ENCODE peak calls at places on chromosomes 11 and 22, in eight cellular contexts. One of them, this sample, is unnamed.

GRCh38 chr11:116729501-116730240 is 43.1 kb downstream of the BUD13 start:
- DNase-seq in activated naive CD8-positive, alpha-beta T cell treated with anti-CD3 and anti-CD28 coated beads, Interleukin-2, amount 50 U/mL, for 24 hours: no peak
- DNase-seq in NCI-H748 treated with DMSO at 0.1 percent for 48 hours: no peak
- DNase-seq in AG10803: no peak
- DNase-seq in PC-9: no peak
- DNase-seq in GM13977: no peak
- DNase-seq in MV-4-11: no peak
- DNase-seq in upper lobe of right lung: peak; percentile 50
- DNase-seq in this sample: no peak

GRCh38 chr11:87281496-87281895 is 243.8 kb downstream of the TMEM135 start:
- DNase-seq in activated naive CD8-positive, alpha-beta T cell treated with anti-CD3 and anti-CD28 coated beads, Interleukin-2, amount 50 U/mL, for 24 hours: no peak
- DNase-seq in NCI-H748 treated with DMSO at 0.1 percent for 48 hours: no peak
- DNase-seq in AG10803: peak; percentile 66
- DNase-seq in PC-9: no peak
- DNase-seq in GM13977: no peak
- DNase-seq in MV-4-11: peak; percentile 41
- DNase-seq in upper lobe of right lung: no peak
- DNase-seq in this sample: peak; percentile 35

GRCh38 chr11:75508051-75508561 is 17.6 kb downstream of the GDPD5 start:
- DNase-seq in activated naive CD8-positive, alpha-beta T cell treated with anti-CD3 and anti-CD28 coated beads, Interleukin-2, amount 50 U/mL, for 24 hours: no peak
- DNase-seq in NCI-H748 treated with DMSO at 0.1 percent for 48 hours: no peak
- DNase-seq in AG10803: no peak
- DNase-seq in PC-9: no peak
- DNase-seq in GM13977: no peak
- DNase-seq in MV-4-11: peak; percentile 47
- DNase-seq in upper lobe of right lung: no peak
- DNase-seq in this sample: no peak

GRCh38 chr11:62374801-62375200 is 37.6 kb downstream of the ASRGL1 start:
- DNase-seq in activated naive CD8-positive, alpha-beta T cell treated with anti-CD3 and anti-CD28 coated beads, Interleukin-2, amount 50 U/mL, for 24 hours: no peak
- DNase-seq in NCI-H748 treated with DMSO at 0.1 percent for 48 hours: no peak
- DNase-seq in AG10803: no peak
- DNase-seq in PC-9: no peak
- DNase-seq in GM13977: no peak
- DNase-seq in MV-4-11: no peak
- DNase-seq in upper lobe of right lung: no peak
- DNase-seq in this sample: no peak

GRCh38 chr22:37183432-37184379 is 4.3 kb downstream of the C1QTNF6 start:
- DNase-seq in activated naive CD8-positive, alpha-beta T cell treated with anti-CD3 and anti-CD28 coated beads, Interleukin-2, amount 50 U/mL, for 24 hours: no peak
- DNase-seq in NCI-H748 treated with DMSO at 0.1 percent for 48 hours: no peak
- DNase-seq in AG10803: no peak
- DNase-seq in PC-9: peak; percentile 37
- DNase-seq in GM13977: no peak
- DNase-seq in MV-4-11: no peak
- DNase-seq in upper lobe of right lung: peak; percentile 57
- DNase-seq in this sample: no peak

GRCh38 chr11:59142530-59143507 is at the start of gene FAM111A:
- DNase-seq in activated naive CD8-positive, alpha-beta T cell treated with anti-CD3 and anti-CD28 coated beads, Interleukin-2, amount 50 U/mL, for 24 hours: peak; percentile 81
- DNase-seq in NCI-H748 treated with DMSO at 0.1 percent for 48 hours: peak; percentile 79
- DNase-seq in AG10803: peak; percentile 85
- DNase-seq in PC-9: peak; percentile 94
- DNase-seq in GM13977: peak; percentile 85
- DNase-seq in MV-4-11: peak; percentile 86
- DNase-seq in upper lobe of right lung: peak; percentile 96
- DNase-seq in this sample: peak; percentile 92

GRCh38 chr22:19727310-19728150 is 4.2 kb downstream of the GP1BB start:
- DNase-seq in activated naive CD8-positive, alpha-beta T cell treated with anti-CD3 and anti-CD28 coated beads, Interleukin-2, amount 50 U/mL, for 24 hours: no peak
- DNase-seq in NCI-H748 treated with DMSO at 0.1 percent for 48 hours: no peak
- DNase-seq in AG10803: no peak
- DNase-seq in PC-9: no peak
- DNase-seq in GM13977: no peak
- DNase-seq in MV-4-11: no peak
- DNase-seq in upper lobe of right lung: no peak
- DNase-seq in this sample: no peak

GRCh38 chr22:30287626-30288413 is 1.5 kb downstream of the CASTOR1 start:
- DNase-seq in activated naive CD8-positive, alpha-beta T cell treated with anti-CD3 and anti-CD28 coated beads, Interleukin-2, amount 50 U/mL, for 24 hours: peak; percentile 91
- DNase-seq in NCI-H748 treated with DMSO at 0.1 percent for 48 hours: no peak
- DNase-seq in AG10803: peak; percentile 93
- DNase-seq in PC-9: peak; percentile 88
- DNase-seq in GM13977: peak; percentile 88
- DNase-seq in MV-4-11: peak; percentile 78
- DNase-seq in upper lobe of right lung: peak; percentile 92
- DNase-seq in this sample: peak; percentile 80

GRCh38 chr11:112922606-112923005 is 38.6 kb upstream of the NCAM1 start:
- DNase-seq in activated naive CD8-positive, alpha-beta T cell treated with anti-CD3 and anti-CD28 coated beads, Interleukin-2, amount 50 U/mL, for 24 hours: no peak
- DNase-seq in NCI-H748 treated with DMSO at 0.1 percent for 48 hours: peak; percentile 23
- DNase-seq in AG10803: no peak
- DNase-seq in PC-9: no peak
- DNase-seq in GM13977: no peak
- DNase-seq in MV-4-11: no peak
- DNase-seq in upper lobe of right lung: no peak
- DNase-seq in this sample: no peak

GRCh38 chr11:72671144-72672099 is 2.8 kb downstream of the PDE2A start:
- DNase-seq in activated naive CD8-positive, alpha-beta T cell treated with anti-CD3 and anti-CD28 coated beads, Interleukin-2, amount 50 U/mL, for 24 hours: no peak
- DNase-seq in NCI-H748 treated with DMSO at 0.1 percent for 48 hours: no peak
- DNase-seq in AG10803: no peak
- DNase-seq in PC-9: no peak
- DNase-seq in GM13977: no peak
- DNase-seq in MV-4-11: no peak
- DNase-seq in upper lobe of right lung: no peak
- DNase-seq in this sample: no peak

GRCh38 chr11:58775066-58775708 is 43.4 kb upstream of the GLYAT start:
- DNase-seq in activated naive CD8-positive, alpha-beta T cell treated with anti-CD3 and anti-CD28 coated beads, Interleukin-2, amount 50 U/mL, for 24 hours: no peak
- DNase-seq in NCI-H748 treated with DMSO at 0.1 percent for 48 hours: no peak
- DNase-seq in AG10803: no peak
- DNase-seq in PC-9: no peak
- DNase-seq in GM13977: no peak
- DNase-seq in MV-4-11: no peak
- DNase-seq in upper lobe of right lung: no peak
- DNase-seq in this sample: no peak

GRCh38 chr11:44886765-44887164 is 63.9 kb downstream of the TP53I11 start:
- DNase-seq in activated naive CD8-positive, alpha-beta T cell treated with anti-CD3 and anti-CD28 coated beads, Interleukin-2, amount 50 U/mL, for 24 hours: no peak
- DNase-seq in NCI-H748 treated with DMSO at 0.1 percent for 48 hours: no peak
- DNase-seq in AG10803: peak; percentile 84
- DNase-seq in PC-9: no peak
- DNase-seq in GM13977: no peak
- DNase-seq in MV-4-11: no peak
- DNase-seq in upper lobe of right lung: no peak
- DNase-seq in this sample: peak; percentile 76

GRCh38 chr11:80163011-80163410 is 722.2 kb upstream of the TENM4 start:
- DNase-seq in activated naive CD8-positive, alpha-beta T cell treated with anti-CD3 and anti-CD28 coated beads, Interleukin-2, amount 50 U/mL, for 24 hours: no peak
- DNase-seq in NCI-H748 treated with DMSO at 0.1 percent for 48 hours: no peak
- DNase-seq in AG10803: peak; percentile 67
- DNase-seq in PC-9: peak; percentile 73
- DNase-seq in GM13977: no peak
- DNase-seq in MV-4-11: no peak
- DNase-seq in upper lobe of right lung: no peak
- DNase-seq in this sample: peak; percentile 48

GRCh38 chr22:47201996-47202818 is 439.8 kb downstream of the TBC1D22A start:
- DNase-seq in activated naive CD8-positive, alpha-beta T cell treated with anti-CD3 and anti-CD28 coated beads, Interleukin-2, amount 50 U/mL, for 24 hours: no peak
- DNase-seq in NCI-H748 treated with DMSO at 0.1 percent for 48 hours: no peak
- DNase-seq in AG10803: no peak
- DNase-seq in PC-9: no peak
- DNase-seq in GM13977: no peak
- DNase-seq in MV-4-11: no peak
- DNase-seq in upper lobe of right lung: no peak
- DNase-seq in this sample: no peak

GRCh38 chr11:12278766-12279671 is 98.4 kb upstream of the PARVA start:
- DNase-seq in activated naive CD8-positive, alpha-beta T cell treated with anti-CD3 and anti-CD28 coated beads, Interleukin-2, amount 50 U/mL, for 24 hours: no peak
- DNase-seq in NCI-H748 treated with DMSO at 0.1 percent for 48 hours: no peak
- DNase-seq in AG10803: no peak
- DNase-seq in PC-9: no peak
- DNase-seq in GM13977: no peak
- DNase-seq in MV-4-11: no peak
- DNase-seq in upper lobe of right lung: no peak
- DNase-seq in this sample: no peak

GRCh38 chr22:20015971-20016733 is 471 bp downstream of the ARVCF start:
- DNase-seq in activated naive CD8-positive, alpha-beta T cell treated with anti-CD3 and anti-CD28 coated beads, Interleukin-2, amount 50 U/mL, for 24 hours: peak; percentile 30
- DNase-seq in NCI-H748 treated with DMSO at 0.1 percent for 48 hours: no peak
- DNase-seq in AG10803: no peak
- DNase-seq in PC-9: no peak
- DNase-seq in GM13977: no peak
- DNase-seq in MV-4-11: no peak
- DNase-seq in upper lobe of right lung: peak; percentile 80
- DNase-seq in this sample: no peak

GRCh38 chr22:33051960-33052839 is 6.0 kb downstream of the SYN3 start:
- DNase-seq in activated naive CD8-positive, alpha-beta T cell treated with anti-CD3 and anti-CD28 coated beads, Interleukin-2, amount 50 U/mL, for 24 hours: no peak
- DNase-seq in NCI-H748 treated with DMSO at 0.1 percent for 48 hours: no peak
- DNase-seq in AG10803: no peak
- DNase-seq in PC-9: no peak
- DNase-seq in GM13977: no peak
- DNase-seq in MV-4-11: no peak
- DNase-seq in upper lobe of right lung: no peak
- DNase-seq in this sample: no peak

GRCh38 chr11:94330789-94331188 is 26.4 kb downstream of the IZUMO1R start:
- DNase-seq in activated naive CD8-positive, alpha-beta T cell treated with anti-CD3 and anti-CD28 coated beads, Interleukin-2, amount 50 U/mL, for 24 hours: no peak
- DNase-seq in NCI-H748 treated with DMSO at 0.1 percent for 48 hours: no peak
- DNase-seq in AG10803: no peak
- DNase-seq in PC-9: no peak
- DNase-seq in GM13977: no peak
- DNase-seq in MV-4-11: no peak
- DNase-seq in upper lobe of right lung: no peak
- DNase-seq in this sample: no peak

This sample was measured in HFFc6.